ENCODE peak calls at places on chromosomes 4 and X, in four cellular contexts. One of them, this sample, is unnamed.

GRCh38 chr4:38523524-38524448 is 140.2 kb upstream of the KLF3 start:
- DNase-seq in skeletal muscle cell: no peak
- DNase-seq in nucleus accumbens: no peak
- DNase-seq in iPS DF 6.9: no peak
- DNase-seq in this sample: no peak

GRCh38 chrX:7076245-7076661 is 71.3 kb upstream of the STS start:
- DNase-seq in nucleus accumbens: no peak
- DNase-seq in iPS DF 6.9: no peak
- DNase-seq in skeletal muscle cell: no peak
- DNase-seq in this sample: no peak

GRCh38 chr4:174222266-174222872 is 61.1 kb downstream of the FBXO8 start:
- DNase-seq in nucleus accumbens: no peak
- DNase-seq in skeletal muscle cell: no peak
- DNase-seq in iPS DF 6.9: no peak
- DNase-seq in this sample: no peak

GRCh38 chr4:31370866-31371465 is 650.8 kb downstream of the PCDH7 start:
- DNase-seq in iPS DF 6.9: peak
- DNase-seq in nucleus accumbens: no peak
- DNase-seq in skeletal muscle cell: no peak
- DNase-seq in this sample: no peak

GRCh38 chr4:165905405-165906027 is 32.5 kb downstream of the TLL1 start:
- DNase-seq in skeletal muscle cell: no peak
- DNase-seq in nucleus accumbens: no peak
- DNase-seq in iPS DF 6.9: no peak
- DNase-seq in this sample: no peak

GRCh38 chr4:95204873-95205272 is 343.9 kb downstream of the UNC5C start:
- DNase-seq in skeletal muscle cell: no peak
- DNase-seq in iPS DF 6.9: no peak
- DNase-seq in nucleus accumbens: peak
- DNase-seq in this sample: no peak

GRCh38 chrX:80550722-80551121 is 130.5 kb downstream of the TENT5D start:
- DNase-seq in nucleus accumbens: no peak
- DNase-seq in skeletal muscle cell: no peak
- DNase-seq in iPS DF 6.9: peak
- DNase-seq in this sample: peak

GRCh38 chrX:41019041-41019392 is 66.2 kb upstream of the USP9X start:
- DNase-seq in iPS DF 6.9: no peak
- DNase-seq in skeletal muscle cell: no peak
- DNase-seq in nucleus accumbens: no peak
- DNase-seq in this sample: no peak

GRCh38 chr4:103718993-103719319 is 829 bp downstream of the TACR3 start:
- DNase-seq in iPS DF 6.9: no peak
- DNase-seq in skeletal muscle cell: no peak
- DNase-seq in nucleus accumbens: no peak
- DNase-seq in this sample: no peak

GRCh38 chrX:45472968-45473367 is 272.3 kb upstream of the DIPK2B start:
- DNase-seq in iPS DF 6.9: no peak
- DNase-seq in nucleus accumbens: no peak
- DNase-seq in skeletal muscle cell: peak
- DNase-seq in this sample: no peak

GRCh38 chr4:26022346-26022891 is 108.4 kb downstream of the SMIM20 start:
- DNase-seq in iPS DF 6.9: no peak
- DNase-seq in nucleus accumbens: no peak
- DNase-seq in skeletal muscle cell: peak
- DNase-seq in this sample: peak